ENCODE peak calls at places on chromosomes 16 and 17, in ten cellular contexts. One of them, this sample, is unnamed.

GRCh38 chr17:82050761-82051641 is 610 bp downstream of the RFNG start:
- DNase-seq in right cardiac atrium: peak; percentile 67
- DNase-seq in AG09309: no peak
- DNase-seq in ovary: peak; percentile 29
- DNase-seq in foreskin fibroblast: no peak
- DNase-seq in hepatocyte: peak; percentile 46
- DNase-seq in prostate gland: no peak
- DNase-seq in brain microvascular endothelial cell: no peak
- DNase-seq in AG04450: no peak
- DNase-seq in astrocyte of the spinal cord: no peak
- DNase-seq in this sample: no peak

GRCh38 chr17:8019665-8020064 is 17.2 kb downstream of the GUCY2D start:
- DNase-seq in foreskin fibroblast: no peak
- DNase-seq in right cardiac atrium: no peak
- DNase-seq in hepatocyte: no peak
- DNase-seq in brain microvascular endothelial cell: no peak
- DNase-seq in AG04450: no peak
- DNase-seq in AG09309: no peak
- DNase-seq in prostate gland: no peak
- DNase-seq in astrocyte of the spinal cord: peak; percentile 9
- DNase-seq in ovary: no peak
- DNase-seq in this sample: no peak

GRCh38 chr16:2149630-2150417 is 1.4 kb downstream of the RAB26 start:
- DNase-seq in ovary: no peak
- DNase-seq in brain microvascular endothelial cell: no peak
- DNase-seq in AG04450: no peak
- DNase-seq in right cardiac atrium: peak; percentile 56
- DNase-seq in hepatocyte: no peak
- DNase-seq in prostate gland: no peak
- DNase-seq in AG09309: no peak
- DNase-seq in foreskin fibroblast: no peak
- DNase-seq in astrocyte of the spinal cord: no peak
- DNase-seq in this sample: no peak

GRCh38 chr16:66120656-66121055 is 245.8 kb upstream of the CDH5 start:
- DNase-seq in AG09309: no peak
- DNase-seq in brain microvascular endothelial cell: no peak
- DNase-seq in foreskin fibroblast: no peak
- DNase-seq in AG04450: no peak
- DNase-seq in prostate gland: no peak
- DNase-seq in ovary: no peak
- DNase-seq in astrocyte of the spinal cord: peak; percentile 71
- DNase-seq in right cardiac atrium: no peak
- DNase-seq in hepatocyte: no peak
- DNase-seq in this sample: no peak

GRCh38 chr17:2137342-2138098 is 82.6 kb downstream of the HIC1 start:
- DNase-seq in astrocyte of the spinal cord: peak; percentile 79
- DNase-seq in ovary: no peak
- DNase-seq in AG09309: peak; percentile 32
- DNase-seq in foreskin fibroblast: peak; percentile 69
- DNase-seq in right cardiac atrium: no peak
- DNase-seq in prostate gland: peak; percentile 20
- DNase-seq in hepatocyte: peak; percentile 39
- DNase-seq in AG04450: no peak
- DNase-seq in brain microvascular endothelial cell: peak; percentile 88
- DNase-seq in this sample: peak; percentile 60

GRCh38 chr17:50861822-50862528 is 4.2 kb downstream of the TOB1 start:
- DNase-seq in brain microvascular endothelial cell: no peak
- DNase-seq in right cardiac atrium: no peak
- DNase-seq in hepatocyte: no peak
- DNase-seq in ovary: no peak
- DNase-seq in foreskin fibroblast: no peak
- DNase-seq in prostate gland: no peak
- DNase-seq in AG04450: no peak
- DNase-seq in AG09309: no peak
- DNase-seq in astrocyte of the spinal cord: no peak
- DNase-seq in this sample: no peak

GRCh38 chr17:55348749-55349354 is 72.8 kb downstream of the MMD start:
- DNase-seq in hepatocyte: peak; percentile 79
- DNase-seq in ovary: peak; percentile 55
- DNase-seq in right cardiac atrium: peak; percentile 64
- DNase-seq in prostate gland: peak; percentile 47
- DNase-seq in AG04450: peak; percentile 8
- DNase-seq in foreskin fibroblast: peak; percentile 42
- DNase-seq in AG09309: no peak
- DNase-seq in brain microvascular endothelial cell: peak; percentile 38
- DNase-seq in astrocyte of the spinal cord: peak; percentile 60
- DNase-seq in this sample: no peak

GRCh38 chr16:30445149-30445407 is 596 bp downstream of the SEPHS2 start:
- DNase-seq in astrocyte of the spinal cord: no peak
- DNase-seq in prostate gland: no peak
- DNase-seq in AG09309: no peak
- DNase-seq in ovary: no peak
- DNase-seq in right cardiac atrium: no peak
- DNase-seq in AG04450: no peak
- DNase-seq in hepatocyte: no peak
- DNase-seq in brain microvascular endothelial cell: no peak
- DNase-seq in foreskin fibroblast: no peak
- DNase-seq in this sample: no peak

GRCh38 chr17:65518256-65518655 is 43.2 kb downstream of the AXIN2 start:
- DNase-seq in ovary: no peak
- DNase-seq in brain microvascular endothelial cell: no peak
- DNase-seq in AG09309: no peak
- DNase-seq in AG04450: no peak
- DNase-seq in right cardiac atrium: no peak
- DNase-seq in astrocyte of the spinal cord: peak; percentile 22
- DNase-seq in foreskin fibroblast: no peak
- DNase-seq in prostate gland: no peak
- DNase-seq in hepatocyte: no peak
- DNase-seq in this sample: no peak

GRCh38 chr17:73986641-73987177 is 216.8 kb upstream of the RPL38 start:
- DNase-seq in ovary: no peak
- DNase-seq in prostate gland: no peak
- DNase-seq in foreskin fibroblast: no peak
- DNase-seq in right cardiac atrium: no peak
- DNase-seq in brain microvascular endothelial cell: no peak
- DNase-seq in hepatocyte: no peak
- DNase-seq in AG09309: no peak
- DNase-seq in astrocyte of the spinal cord: no peak
- DNase-seq in AG04450: no peak
- DNase-seq in this sample: no peak

GRCh38 chr17:82297280-82297803 is 20.1 kb downstream of the CD7 start:
- DNase-seq in AG09309: no peak
- DNase-seq in hepatocyte: peak; percentile 64
- DNase-seq in brain microvascular endothelial cell: peak; percentile 90
- DNase-seq in AG04450: no peak
- DNase-seq in right cardiac atrium: peak; percentile 86
- DNase-seq in ovary: peak; percentile 84
- DNase-seq in prostate gland: peak; percentile 90
- DNase-seq in foreskin fibroblast: peak; percentile 95
- DNase-seq in astrocyte of the spinal cord: peak; percentile 96
- DNase-seq in this sample: no peak

GRCh38 chr16:23254338-23254737 is 47.8 kb upstream of the SCNN1B start:
- DNase-seq in prostate gland: no peak
- DNase-seq in ovary: no peak
- DNase-seq in hepatocyte: no peak
- DNase-seq in astrocyte of the spinal cord: peak; percentile 68
- DNase-seq in right cardiac atrium: no peak
- DNase-seq in AG09309: peak; percentile 11
- DNase-seq in AG04450: no peak
- DNase-seq in foreskin fibroblast: peak; percentile 38
- DNase-seq in brain microvascular endothelial cell: peak; percentile 92
- DNase-seq in this sample: no peak

GRCh38 chr17:31425646-31426045 is 34.2 kb downstream of the RAB11FIP4 start:
- DNase-seq in AG04450: no peak
- DNase-seq in prostate gland: no peak
- DNase-seq in hepatocyte: no peak
- DNase-seq in astrocyte of the spinal cord: no peak
- DNase-seq in right cardiac atrium: peak; percentile 79
- DNase-seq in foreskin fibroblast: no peak
- DNase-seq in AG09309: no peak
- DNase-seq in brain microvascular endothelial cell: no peak
- DNase-seq in ovary: no peak
- DNase-seq in this sample: no peak

GRCh38 chr17:17366235-17366634 is 63.1 kb downstream of the NT5M start:
- DNase-seq in foreskin fibroblast: no peak
- DNase-seq in astrocyte of the spinal cord: no peak
- DNase-seq in right cardiac atrium: no peak
- DNase-seq in prostate gland: no peak
- DNase-seq in ovary: no peak
- DNase-seq in hepatocyte: no peak
- DNase-seq in brain microvascular endothelial cell: no peak
- DNase-seq in AG04450: no peak
- DNase-seq in AG09309: no peak
- DNase-seq in this sample: no peak

DNA sequence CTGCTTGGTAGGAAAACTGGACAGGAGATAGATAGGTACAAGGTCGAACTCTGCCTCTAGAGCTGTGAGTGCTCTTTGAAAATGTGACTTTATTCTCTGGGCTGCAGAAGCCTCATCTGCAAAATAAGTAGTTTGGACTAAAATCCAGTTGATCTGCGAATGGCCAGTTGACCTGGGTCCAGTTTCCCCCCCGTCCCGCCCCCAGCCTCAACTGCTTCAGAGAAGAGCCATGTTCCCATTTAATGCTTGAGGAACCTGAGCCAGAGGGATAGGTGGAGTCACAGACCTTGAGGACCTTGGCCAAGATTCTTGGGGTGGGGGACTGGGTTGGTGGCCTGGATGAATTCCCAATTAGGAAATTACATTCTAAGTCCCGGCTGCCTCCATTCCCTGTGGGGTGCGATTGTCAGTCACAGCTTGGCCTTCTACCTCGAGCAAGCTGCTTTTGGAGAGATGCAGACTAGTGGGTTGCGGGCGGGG is 14.1 kb downstream of the TBX2 start:
- DNase-seq in AG09309: no peak
- DNase-seq in AG04450: no peak
- DNase-seq in astrocyte of the spinal cord: no peak
- DNase-seq in right cardiac atrium: no peak
- DNase-seq in prostate gland: no peak
- DNase-seq in ovary: no peak
- DNase-seq in foreskin fibroblast: no peak
- DNase-seq in brain microvascular endothelial cell: no peak
- DNase-seq in hepatocyte: no peak
- DNase-seq in this sample: no peak
- H3K4me3 ChIP-seq in AG09309: no peak overlapping the region
- H3K4me3 ChIP-seq in AG04450: peak overlapping the region; percentile 68
- H3K4me3 ChIP-seq in astrocyte of the spinal cord: no peak overlapping the region
- H3K4me3 ChIP-seq in right cardiac atrium: no peak overlapping the region
- H3K4me3 ChIP-seq in prostate gland: no peak overlapping the region
- H3K4me3 ChIP-seq in ovary: no peak overlapping the region
- H3K4me3 ChIP-seq in foreskin fibroblast: peak overlapping the region; percentile 73
- H3K4me3 ChIP-seq in brain microvascular endothelial cell: no peak overlapping the region
- H3K4me3 ChIP-seq in hepatocyte: no peak overlapping the region
- H3K4me3 ChIP-seq in this sample: no peak overlapping the region

GRCh38 chr16:51592535-51592934 is 441.5 kb upstream of the SALL1 start:
- DNase-seq in foreskin fibroblast: no peak
- DNase-seq in hepatocyte: no peak
- DNase-seq in astrocyte of the spinal cord: no peak
- DNase-seq in right cardiac atrium: no peak
- DNase-seq in brain microvascular endothelial cell: no peak
- DNase-seq in ovary: no peak
- DNase-seq in AG04450: no peak
- DNase-seq in prostate gland: no peak
- DNase-seq in AG09309: no peak
- DNase-seq in this sample: no peak
- H3K4me3 ChIP-seq in foreskin fibroblast: no peak overlapping the region
- H3K4me3 ChIP-seq in hepatocyte: no peak overlapping the region
- H3K4me3 ChIP-seq in astrocyte of the spinal cord: no peak overlapping the region
- H3K4me3 ChIP-seq in right cardiac atrium: no peak overlapping the region
- H3K4me3 ChIP-seq in brain microvascular endothelial cell: no peak overlapping the region
- H3K4me3 ChIP-seq in ovary: no peak overlapping the region
- H3K4me3 ChIP-seq in AG04450: no peak overlapping the region
- H3K4me3 ChIP-seq in prostate gland: no peak overlapping the region
- H3K4me3 ChIP-seq in AG09309: no peak overlapping the region
- H3K4me3 ChIP-seq in this sample: no peak overlapping the region

DNA sequence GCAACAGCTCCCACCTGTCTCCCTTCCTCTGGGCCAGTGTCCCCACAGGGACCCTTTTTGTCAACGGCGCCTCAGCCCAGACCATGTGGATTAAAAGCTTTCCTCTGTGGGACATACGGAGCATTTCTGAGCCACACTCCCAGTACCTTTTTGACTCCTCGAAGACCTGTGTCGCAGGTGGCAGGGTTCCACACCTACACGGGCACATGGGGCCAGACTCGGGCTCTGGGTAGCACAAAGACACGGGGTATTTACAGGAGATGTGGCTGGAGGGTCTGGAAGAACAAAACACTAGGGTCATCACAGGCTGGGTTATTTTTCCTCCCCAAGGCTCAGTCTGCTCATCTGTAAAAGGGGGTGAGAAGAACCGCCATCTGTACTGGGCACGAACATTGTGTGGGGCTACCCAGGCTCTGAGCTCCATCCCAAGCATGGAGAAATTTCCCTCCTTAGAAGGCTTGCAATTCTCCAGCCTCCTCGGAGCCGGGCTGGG is 32.5 kb upstream of the SNN start:
- DNase-seq in astrocyte of the spinal cord: no peak
- DNase-seq in AG04450: no peak
- DNase-seq in foreskin fibroblast: no peak
- DNase-seq in prostate gland: no peak
- DNase-seq in right cardiac atrium: no peak
- DNase-seq in brain microvascular endothelial cell: no peak
- DNase-seq in hepatocyte: no peak
- DNase-seq in ovary: no peak
- DNase-seq in AG09309: no peak
- DNase-seq in this sample: no peak
- H3K4me3 ChIP-seq in astrocyte of the spinal cord: no peak overlapping the region
- H3K4me3 ChIP-seq in AG04450: no peak overlapping the region
- H3K4me3 ChIP-seq in foreskin fibroblast: no peak overlapping the region
- H3K4me3 ChIP-seq in prostate gland: no peak overlapping the region
- H3K4me3 ChIP-seq in right cardiac atrium: no peak overlapping the region
- H3K4me3 ChIP-seq in brain microvascular endothelial cell: no peak overlapping the region
- H3K4me3 ChIP-seq in hepatocyte: no peak overlapping the region
- H3K4me3 ChIP-seq in ovary: no peak overlapping the region
- H3K4me3 ChIP-seq in AG09309: no peak overlapping the region
- H3K4me3 ChIP-seq in this sample: no peak overlapping the region

DNA sequence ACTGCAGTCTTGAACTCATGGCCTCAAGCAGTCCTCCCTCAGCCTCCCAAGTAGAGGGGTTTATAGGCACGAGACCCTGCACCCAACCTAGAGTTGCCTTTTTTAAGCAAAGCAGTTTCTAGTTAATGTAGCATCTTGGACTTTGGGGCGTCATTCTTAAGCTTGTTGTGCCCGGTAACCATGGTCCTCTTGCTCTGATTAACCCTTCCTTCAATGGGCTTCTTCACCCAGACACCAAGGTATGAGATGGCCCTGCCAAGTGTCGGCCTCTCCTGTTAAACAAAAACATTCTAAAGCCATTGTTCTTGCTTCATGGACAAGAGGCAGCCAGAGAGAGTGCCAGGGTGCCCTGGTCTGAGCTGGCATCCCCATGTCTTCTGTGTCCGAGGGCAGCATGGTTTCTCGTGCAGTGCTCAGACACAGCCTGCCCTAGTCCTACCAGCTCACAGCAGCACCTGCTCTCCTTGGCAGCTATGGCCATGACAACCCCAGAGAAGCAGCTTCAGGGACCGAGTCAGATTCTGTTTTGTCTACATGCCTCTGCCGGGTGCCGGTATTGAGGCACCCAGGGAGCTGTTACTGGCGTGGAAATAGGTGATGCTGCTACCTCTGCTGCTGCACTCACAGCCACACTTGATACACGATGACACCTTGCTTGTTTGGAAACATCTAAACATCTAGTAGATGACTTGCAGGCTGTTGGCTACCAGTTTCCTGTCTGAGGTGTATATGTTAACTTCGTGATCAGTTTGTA is 3.3 kb downstream of the RPL13 start:
- DNase-seq in foreskin fibroblast: no peak
- DNase-seq in hepatocyte: no peak
- DNase-seq in brain microvascular endothelial cell: no peak
- DNase-seq in right cardiac atrium: no peak
- DNase-seq in prostate gland: no peak
- DNase-seq in ovary: no peak
- DNase-seq in astrocyte of the spinal cord: no peak
- DNase-seq in AG09309: no peak
- DNase-seq in AG04450: no peak
- DNase-seq in this sample: no peak
- H3K4me3 ChIP-seq in foreskin fibroblast: no peak overlapping the region
- H3K4me3 ChIP-seq in hepatocyte: no peak overlapping the region
- H3K4me3 ChIP-seq in brain microvascular endothelial cell: peak overlapping the region; percentile 17
- H3K4me3 ChIP-seq in right cardiac atrium: no peak overlapping the region
- H3K4me3 ChIP-seq in prostate gland: no peak overlapping the region
- H3K4me3 ChIP-seq in ovary: no peak overlapping the region
- H3K4me3 ChIP-seq in astrocyte of the spinal cord: no peak overlapping the region
- H3K4me3 ChIP-seq in AG09309: no peak overlapping the region
- H3K4me3 ChIP-seq in AG04450: peak overlapping the region; percentile 2
- H3K4me3 ChIP-seq in this sample: no peak overlapping the region

This sample was measured in iPS DF 6.9.